ENCODE peak calls at places on chromosomes 6 and 20, in eight cellular contexts. One of them, this sample, is unnamed.

GRCh38 chr6:2913621-2914317 is 10.7 kb upstream of the SERPINB9 start:
- DNase-seq in fibroblast of lung: no peak
- DNase-seq in SJSA1: peak; percentile 22
- DNase-seq in PC-9: no peak
- DNase-seq in esophagus squamous epithelium: no peak
- DNase-seq in stomach: no peak
- DNase-seq in HAP-1: no peak
- DNase-seq in endothelial cell of umbilical vein: no peak
- DNase-seq in this sample: no peak

GRCh38 chr6:73942581-73942980 is 246.6 kb downstream of the CD109 start:
- DNase-seq in fibroblast of lung: peak; percentile 9
- DNase-seq in SJSA1: no peak
- DNase-seq in PC-9: peak; percentile 49
- DNase-seq in esophagus squamous epithelium: no peak
- DNase-seq in stomach: no peak
- DNase-seq in HAP-1: no peak
- DNase-seq in endothelial cell of umbilical vein: no peak
- DNase-seq in this sample: no peak

GRCh38 chr6:68880050-68880449 is 245.0 kb downstream of the ADGRB3 start:
- DNase-seq in fibroblast of lung: peak; percentile 20
- DNase-seq in SJSA1: no peak
- DNase-seq in PC-9: no peak
- DNase-seq in esophagus squamous epithelium: no peak
- DNase-seq in stomach: no peak
- DNase-seq in HAP-1: no peak
- DNase-seq in endothelial cell of umbilical vein: no peak
- DNase-seq in this sample: no peak

GRCh38 chr6:69098910-69099309 is 463.8 kb downstream of the ADGRB3 start:
- DNase-seq in fibroblast of lung: no peak
- DNase-seq in SJSA1: no peak
- DNase-seq in PC-9: no peak
- DNase-seq in esophagus squamous epithelium: no peak
- DNase-seq in stomach: no peak
- DNase-seq in HAP-1: no peak
- DNase-seq in endothelial cell of umbilical vein: no peak
- DNase-seq in this sample: no peak

GRCh38 chr6:53605543-53606235 is 59.9 kb downstream of the KLHL31 start:
- DNase-seq in fibroblast of lung: no peak
- DNase-seq in SJSA1: no peak
- DNase-seq in PC-9: no peak
- DNase-seq in esophagus squamous epithelium: no peak
- DNase-seq in stomach: no peak
- DNase-seq in HAP-1: no peak
- DNase-seq in endothelial cell of umbilical vein: no peak
- DNase-seq in this sample: no peak

GRCh38 chr20:50395258-50395729 is 114.9 kb upstream of the PTPN1 start:
- DNase-seq in fibroblast of lung: peak; percentile 87
- DNase-seq in SJSA1: no peak
- DNase-seq in PC-9: peak; percentile 45
- DNase-seq in esophagus squamous epithelium: no peak
- DNase-seq in stomach: peak; percentile 89
- DNase-seq in HAP-1: no peak
- DNase-seq in endothelial cell of umbilical vein: no peak
- DNase-seq in this sample: no peak

GRCh38 chr20:46463852-46464251 is 49.5 kb downstream of the ZNF334 start:
- DNase-seq in fibroblast of lung: no peak
- DNase-seq in SJSA1: no peak
- DNase-seq in PC-9: no peak
- DNase-seq in esophagus squamous epithelium: no peak
- DNase-seq in stomach: no peak
- DNase-seq in HAP-1: no peak
- DNase-seq in endothelial cell of umbilical vein: no peak
- DNase-seq in this sample: no peak

GRCh38 chr6:110728501-110728900 is 86.8 kb downstream of the CDK19 start:
- DNase-seq in fibroblast of lung: no peak
- DNase-seq in SJSA1: no peak
- DNase-seq in PC-9: no peak
- DNase-seq in esophagus squamous epithelium: no peak
- DNase-seq in stomach: no peak
- DNase-seq in HAP-1: no peak
- DNase-seq in endothelial cell of umbilical vein: no peak
- DNase-seq in this sample: no peak

GRCh38 chr6:159919011-159919511 is 28.3 kb downstream of the MAS1 start:
- DNase-seq in fibroblast of lung: peak; percentile 14
- DNase-seq in SJSA1: peak; percentile 10
- DNase-seq in PC-9: no peak
- DNase-seq in esophagus squamous epithelium: no peak
- DNase-seq in stomach: no peak
- DNase-seq in HAP-1: no peak
- DNase-seq in endothelial cell of umbilical vein: no peak
- DNase-seq in this sample: no peak

GRCh38 chr6:136077834-136078576 is 172.1 kb downstream of the MTFR2 start:
- DNase-seq in fibroblast of lung: peak; percentile 92
- DNase-seq in SJSA1: no peak
- DNase-seq in PC-9: no peak
- DNase-seq in esophagus squamous epithelium: no peak
- DNase-seq in stomach: no peak
- DNase-seq in HAP-1: no peak
- DNase-seq in endothelial cell of umbilical vein: peak; percentile 97
- DNase-seq in this sample: no peak

GRCh38 chr20:48695255-48695654 is 132.5 kb downstream of the PREX1 start:
- DNase-seq in fibroblast of lung: no peak
- DNase-seq in SJSA1: no peak
- DNase-seq in PC-9: no peak
- DNase-seq in esophagus squamous epithelium: no peak
- DNase-seq in stomach: peak; percentile 72
- DNase-seq in HAP-1: no peak
- DNase-seq in endothelial cell of umbilical vein: no peak
- DNase-seq in this sample: no peak

GRCh38 chr6:89138173-89138572 is 7.7 kb upstream of the PM20D2 start:
- DNase-seq in fibroblast of lung: no peak
- DNase-seq in SJSA1: no peak
- DNase-seq in PC-9: no peak
- DNase-seq in esophagus squamous epithelium: no peak
- DNase-seq in stomach: no peak
- DNase-seq in HAP-1: no peak
- DNase-seq in endothelial cell of umbilical vein: peak; percentile 55
- DNase-seq in this sample: no peak

GRCh38 chr6:117908246-117909107 is 1.4 kb downstream of the SLC35F1 start:
- DNase-seq in fibroblast of lung: no peak
- DNase-seq in SJSA1: no peak
- DNase-seq in PC-9: no peak
- DNase-seq in esophagus squamous epithelium: no peak
- DNase-seq in stomach: no peak
- DNase-seq in HAP-1: peak; percentile 66
- DNase-seq in endothelial cell of umbilical vein: no peak
- DNase-seq in this sample: no peak

GRCh38 chr6:41577865-41578713 is 31.9 kb downstream of the FOXP4 start:
- DNase-seq in fibroblast of lung: peak; percentile 57
- DNase-seq in SJSA1: peak; percentile 66
- DNase-seq in PC-9: peak; percentile 91
- DNase-seq in esophagus squamous epithelium: no peak
- DNase-seq in stomach: peak; percentile 74
- DNase-seq in HAP-1: peak; percentile 65
- DNase-seq in endothelial cell of umbilical vein: peak; percentile 46
- DNase-seq in this sample: no peak

GRCh38 chr20:51372966-51373365 is 169.6 kb downstream of the NFATC2 start:
- DNase-seq in fibroblast of lung: no peak
- DNase-seq in SJSA1: no peak
- DNase-seq in PC-9: no peak
- DNase-seq in esophagus squamous epithelium: no peak
- DNase-seq in stomach: no peak
- DNase-seq in HAP-1: no peak
- DNase-seq in endothelial cell of umbilical vein: no peak
- DNase-seq in this sample: no peak

GRCh38 chr20:25275813-25276532 is 28.1 kb downstream of the PYGB start:
- DNase-seq in fibroblast of lung: no peak
- DNase-seq in SJSA1: peak; percentile 36
- DNase-seq in PC-9: no peak
- DNase-seq in esophagus squamous epithelium: no peak
- DNase-seq in stomach: peak; percentile 20
- DNase-seq in HAP-1: no peak
- DNase-seq in endothelial cell of umbilical vein: no peak
- DNase-seq in this sample: no peak

GRCh38 chr6:30411515-30412207 is 66.7 kb downstream of the RPP21 start:
- DNase-seq in fibroblast of lung: peak; percentile 45
- DNase-seq in SJSA1: peak; percentile 62
- DNase-seq in PC-9: no peak
- DNase-seq in esophagus squamous epithelium: no peak
- DNase-seq in stomach: peak; percentile 66
- DNase-seq in HAP-1: peak; percentile 73
- DNase-seq in endothelial cell of umbilical vein: peak; percentile 41
- DNase-seq in this sample: peak; percentile 39

GRCh38 chr6:131368077-131368911 is 204.7 kb upstream of the ARG1 start:
- DNase-seq in fibroblast of lung: peak; percentile 15
- DNase-seq in SJSA1: no peak
- DNase-seq in PC-9: no peak
- DNase-seq in esophagus squamous epithelium: no peak
- DNase-seq in stomach: peak; percentile 80
- DNase-seq in HAP-1: no peak
- DNase-seq in endothelial cell of umbilical vein: no peak
- DNase-seq in this sample: no peak

GRCh38 chr6:45642331-45643126 is 264.8 kb upstream of the SUPT3H start:
- DNase-seq in fibroblast of lung: no peak
- DNase-seq in SJSA1: no peak
- DNase-seq in PC-9: no peak
- DNase-seq in esophagus squamous epithelium: no peak
- DNase-seq in stomach: no peak
- DNase-seq in HAP-1: no peak
- DNase-seq in endothelial cell of umbilical vein: no peak
- DNase-seq in this sample: no peak
- H3K4me1 ChIP-seq in fibroblast of lung: peaks cover 7% of the 10 kb centered on the region
- H3K4me1 ChIP-seq in SJSA1: peaks cover 4% of the 10 kb centered on the region
- H3K4me1 ChIP-seq in PC-9: peaks cover 14% of the 10 kb centered on the region
- H3K4me1 ChIP-seq in esophagus squamous epithelium: no peaks in the 10 kb centered on the region
- H3K4me1 ChIP-seq in stomach: no peaks in the 10 kb centered on the region
- H3K4me1 ChIP-seq in HAP-1: no peaks in the 10 kb centered on the region
- H3K4me1 ChIP-seq in endothelial cell of umbilical vein: no peaks in the 10 kb centered on the region
- H3K4me1 ChIP-seq in this sample: no peaks in the 10 kb centered on the region

DNA sequence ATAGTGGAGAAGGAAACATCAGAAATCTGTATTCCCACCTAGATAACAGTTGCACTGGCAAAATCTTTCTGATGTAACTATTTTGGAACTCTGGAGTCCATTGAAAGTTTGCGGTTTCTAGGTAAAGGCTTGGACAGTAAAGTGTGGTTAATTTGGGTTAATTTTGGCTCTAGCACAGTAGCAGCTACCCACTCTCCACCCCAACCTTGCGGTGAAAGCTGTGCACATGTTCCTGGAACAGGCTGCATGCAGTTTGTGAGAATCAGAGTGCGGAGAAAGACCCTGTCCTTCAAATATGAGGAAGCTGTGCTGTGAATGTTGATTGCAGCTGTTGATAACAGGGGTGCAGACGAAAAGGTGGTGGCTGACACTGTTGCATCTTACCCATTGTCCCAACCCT is 38.4 kb downstream of the SMOC2 start:
- DNase-seq in fibroblast of lung: no peak
- DNase-seq in SJSA1: no peak
- DNase-seq in PC-9: no peak
- DNase-seq in esophagus squamous epithelium: no peak
- DNase-seq in stomach: no peak
- DNase-seq in HAP-1: no peak
- DNase-seq in endothelial cell of umbilical vein: no peak
- DNase-seq in this sample: no peak
- H3K4me1 ChIP-seq in fibroblast of lung: no peaks in the 10 kb centered on the region
- H3K4me1 ChIP-seq in SJSA1: no peaks in the 10 kb centered on the region
- H3K4me1 ChIP-seq in PC-9: no peaks in the 10 kb centered on the region
- H3K4me1 ChIP-seq in esophagus squamous epithelium: no peaks in the 10 kb centered on the region
- H3K4me1 ChIP-seq in stomach: no peaks in the 10 kb centered on the region
- H3K4me1 ChIP-seq in HAP-1: no peaks in the 10 kb centered on the region
- H3K4me1 ChIP-seq in endothelial cell of umbilical vein: no peaks in the 10 kb centered on the region
- H3K4me1 ChIP-seq in this sample: no peaks in the 10 kb centered on the region

GRCh38 chr6:129667034-129667433 is 42.9 kb downstream of the ARHGAP18 start:
- DNase-seq in fibroblast of lung: peak; percentile 52
- DNase-seq in SJSA1: no peak
- DNase-seq in PC-9: no peak
- DNase-seq in esophagus squamous epithelium: no peak
- DNase-seq in stomach: no peak
- DNase-seq in HAP-1: no peak
- DNase-seq in endothelial cell of umbilical vein: peak; percentile 64
- DNase-seq in this sample: no peak
- H3K4me1 ChIP-seq in fibroblast of lung: peaks cover 6% of the 10 kb centered on the region
- H3K4me1 ChIP-seq in SJSA1: peaks cover 15% of the 10 kb centered on the region
- H3K4me1 ChIP-seq in PC-9: peaks cover 14% of the 10 kb centered on the region
- H3K4me1 ChIP-seq in esophagus squamous epithelium: no peaks in the 10 kb centered on the region
- H3K4me1 ChIP-seq in stomach: peaks cover 26% of the 10 kb centered on the region
- H3K4me1 ChIP-seq in HAP-1: peaks cover 26% of the 10 kb centered on the region
- H3K4me1 ChIP-seq in endothelial cell of umbilical vein: peaks cover 56% of the 10 kb centered on the region
- H3K4me1 ChIP-seq in this sample: no peaks in the 10 kb centered on the region

DNA sequence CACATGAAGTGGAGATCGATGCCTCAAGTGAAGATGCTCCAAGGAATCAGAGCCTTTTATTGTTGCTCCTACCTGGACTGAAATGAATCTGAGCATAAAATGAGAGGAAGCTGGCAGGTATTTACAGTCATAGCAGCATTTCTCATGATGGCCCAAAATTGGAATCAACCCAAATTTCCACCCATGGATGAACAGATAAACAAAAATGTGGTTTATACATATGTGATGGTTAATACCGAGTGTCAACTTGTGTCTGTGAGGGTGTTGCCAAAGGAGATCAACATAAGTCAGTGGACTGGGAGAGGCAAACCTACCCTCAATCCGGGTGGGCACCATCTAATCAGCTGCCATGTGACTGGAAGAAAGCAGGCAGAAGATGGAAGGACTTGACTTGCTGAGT is 178.2 kb downstream of the PTPRT start:
- DNase-seq in fibroblast of lung: no peak
- DNase-seq in SJSA1: no peak
- DNase-seq in PC-9: no peak
- DNase-seq in esophagus squamous epithelium: no peak
- DNase-seq in stomach: no peak
- DNase-seq in HAP-1: no peak
- DNase-seq in endothelial cell of umbilical vein: no peak
- DNase-seq in this sample: no peak
- H3K4me1 ChIP-seq in fibroblast of lung: no peaks in the 10 kb centered on the region
- H3K4me1 ChIP-seq in SJSA1: no peaks in the 10 kb centered on the region
- H3K4me1 ChIP-seq in PC-9: no peaks in the 10 kb centered on the region
- H3K4me1 ChIP-seq in esophagus squamous epithelium: no peaks in the 10 kb centered on the region
- H3K4me1 ChIP-seq in stomach: no peaks in the 10 kb centered on the region
- H3K4me1 ChIP-seq in HAP-1: no peaks in the 10 kb centered on the region
- H3K4me1 ChIP-seq in endothelial cell of umbilical vein: no peaks in the 10 kb centered on the region
- H3K4me1 ChIP-seq in this sample: no peaks in the 10 kb centered on the region

This sample was measured in iPS DF 6.9.